ENCODE peak calls at places on chromosomes 4 and X, in eight cellular contexts. O is body of pancreas, C is GM12878, I is tibial nerve, U is sigmoid colon, N is prostate gland, J is A549, S is NB4. W is an unnamed sample.

GRCh38 chr4:88465653-88466192 is 8.8 kb downstream of the HERC5 start:
- DNase-seq in I (no peak), O (no peak), S (no peak), J (no peak), U (no peak), C (no peak), N (no peak), W (no peak)

GRCh38 chr4:75596061-75596460 is 34.3 kb downstream of the CDKL2 start:
- DNase-seq in J (no peak), S (no peak), N (no peak), O (no peak), I (no peak), C (no peak), U (no peak), W (no peak)

GRCh38 chr4:137909910-137910309 is 332.2 kb downstream of the SLC7A11 start:
- DNase-seq in U (no peak), N (peak), I (peak), O (peak), S (no peak), C (no peak), J (no peak), W (no peak)

GRCh38 chr4:32429151-32429550 is 1709.0 kb downstream of the PCDH7 start:
- DNase-seq in C (no peak), N (no peak), J (no peak), S (no peak), U (no peak), O (no peak), I (no peak), W (no peak)

GRCh38 chr4:112648263-112649054 is 11.5 kb downstream of the LARP7 start:
- DNase-seq in U (no peak), S (no peak), C (no peak), O (no peak), J (no peak), I (no peak), N (no peak), W (no peak)

GRCh38 chr4:139457318-139457717 is 3.4 kb downstream of the RAB33B start:
- DNase-seq in C (no peak), N (no peak), J (peak), S (no peak), U (no peak), I (no peak), O (no peak), W (no peak)

GRCh38 chrX:119041175-119041574 is 31.6 kb upstream of the CT47C1 start:
- DNase-seq in O (peak), J (peak), C (no peak), U (peak), S (peak), I (peak), N (no peak), W (peak)

GRCh38 chr4:44071959-44072955 is 376.4 kb downstream of the KCTD8 start:
- DNase-seq in C (no peak), J (no peak), U (no peak), I (no peak), O (no peak), S (no peak), N (no peak), W (no peak)

GRCh38 chr4:102343964-102344519 is 1.2 kb downstream of the SLC39A8 start:
- DNase-seq in U (peak), C (peak), O (peak), J (no peak), S (peak), N (peak), I (no peak), W (no peak)

GRCh38 chrX:22122510-22122909 is 90.4 kb downstream of the PHEX start:
- DNase-seq in O (peak), U (no peak), J (no peak), C (no peak), S (no peak), N (peak), I (no peak), W (no peak)

GRCh38 chr4:4334798-4335520 is 44.9 kb downstream of the ZBTB49 start:
- DNase-seq in N (peak), I (no peak), O (peak), C (no peak), S (peak), U (peak), J (peak), W (peak)

GRCh38 chr4:153900426-153900825 is 111.5 kb upstream of the SFRP2 start:
- DNase-seq in S (no peak), O (no peak), I (no peak), U (no peak), N (no peak), C (no peak), J (no peak), W (no peak)

GRCh38 chrX:47581731-47582647 is at the start of gene TIMP1:
- DNase-seq in C (peak), I (peak), N (peak), J (peak), S (peak), O (peak), U (peak), W (peak)

GRCh38 chr4:15755321-15755750 is 22.8 kb upstream of the CD38 start:
- DNase-seq in S (no peak), N (no peak), U (no peak), I (no peak), J (no peak), O (no peak), C (no peak), W (no peak)

GRCh38 chrX:65596270-65596669 is 61.7 kb upstream of the LAS1L start:
- DNase-seq in I (no peak), O (no peak), U (no peak), N (no peak), C (peak), S (peak), J (no peak), W (no peak)

GRCh38 chr4:108620101-108620932 is at the start of gene RPL34:
- DNase-seq in U (peak), C (peak), I (peak), S (peak), J (peak), O (peak), N (peak), W (peak)

GRCh38 chr4:102715057-102715456 is 45.7 kb downstream of the MANBA start:
- DNase-seq in J (no peak), S (no peak), N (no peak), O (no peak), I (no peak), U (no peak), C (no peak), W (no peak)

GRCh38 chr4:161990721-161991120 is 173.1 kb downstream of the FSTL5 start:
- DNase-seq in C (no peak), J (no peak), U (no peak), S (no peak), O (no peak), N (no peak), I (no peak), W (no peak)

GRCh38 chr4:176409627-176410026 is 89.9 kb downstream of the SPCS3 start:
- DNase-seq in O (no peak), I (no peak), S (no peak), N (no peak), U (no peak), C (no peak), J (no peak), W (no peak)

GRCh38 chr4:17544205-17544604 is 29.2 kb downstream of the CLRN2 start:
- DNase-seq in O (no peak), N (no peak), J (no peak), U (no peak), I (no peak), C (no peak), S (peak), W (no peak)

GRCh38 chrX:24553016-24553415 is 87.9 kb downstream of the PDK3 start:
- DNase-seq in J (no peak), I (no peak), C (no peak), S (no peak), U (no peak), N (no peak), O (no peak), W (no peak)

GRCh38 chrX:12360991-12361598 is 222.8 kb downstream of the FRMPD4 start:
- DNase-seq in N (no peak), J (peak), I (no peak), O (no peak), S (no peak), U (no peak), C (no peak), W (no peak)

GRCh38 chr4:58214376-58214775 is 1104.2 kb upstream of the IGFBP7 start:
- DNase-seq in U (no peak), N (no peak), I (no peak), C (no peak), J (no peak), S (no peak), O (no peak), W (no peak)

GRCh38 chr4:113467581-113467980 is 294.0 kb downstream of the CAMK2D start:
- DNase-seq in I (no peak), S (peak), N (no peak), J (no peak), U (no peak), O (no peak), C (no peak), W (no peak)

GRCh38 chr4:154082760-154083530 is 294.1 kb upstream of the SFRP2 start:
- DNase-seq in I (no peak), O (no peak), U (no peak), J (peak), S (peak), C (no peak), N (no peak), W (no peak)

GRCh38 chr4:25915359-25915716 is 1.3 kb downstream of the SMIM20 start:
- DNase-seq in N (no peak), U (no peak), J (no peak), I (no peak), C (no peak), S (peak), O (no peak), W (no peak)

GRCh38 chrX:34778961-34779360 is 121.9 kb upstream of the TMEM47 start:
- DNase-seq in I (no peak), O (no peak), S (no peak), U (no peak), J (no peak), C (no peak), N (no peak), W (no peak)

GRCh38 chr4:73952352-73952751 is 29.5 kb downstream of the PF4 start:
- DNase-seq in U (no peak), N (no peak), S (no peak), C (no peak), O (no peak), J (no peak), I (no peak), W (no peak)

GRCh38 chr4:55405073-55405472 is 9.3 kb downstream of the TMEM165 start:
- DNase-seq in C (no peak), I (no peak), U (no peak), S (no peak), O (no peak), J (no peak), N (no peak), W (no peak)

GRCh38 chr4:55409468-55410171 is 13.9 kb downstream of the TMEM165 start:
- DNase-seq in C (peak), I (no peak), O (no peak), N (no peak), U (no peak), S (peak), J (no peak), W (no peak)

GRCh38 chr4:55407764-55408163 is 12.0 kb downstream of the TMEM165 start:
- DNase-seq in S (no peak), J (no peak), U (no peak), I (no peak), C (no peak), O (no peak), N (no peak), W (no peak)

GRCh38 chr4:55406545-55406944 is 10.8 kb downstream of the TMEM165 start:
- DNase-seq in O (no peak), J (no peak), S (no peak), N (no peak), I (no peak), C (no peak), U (no peak), W (no peak)

DNA sequence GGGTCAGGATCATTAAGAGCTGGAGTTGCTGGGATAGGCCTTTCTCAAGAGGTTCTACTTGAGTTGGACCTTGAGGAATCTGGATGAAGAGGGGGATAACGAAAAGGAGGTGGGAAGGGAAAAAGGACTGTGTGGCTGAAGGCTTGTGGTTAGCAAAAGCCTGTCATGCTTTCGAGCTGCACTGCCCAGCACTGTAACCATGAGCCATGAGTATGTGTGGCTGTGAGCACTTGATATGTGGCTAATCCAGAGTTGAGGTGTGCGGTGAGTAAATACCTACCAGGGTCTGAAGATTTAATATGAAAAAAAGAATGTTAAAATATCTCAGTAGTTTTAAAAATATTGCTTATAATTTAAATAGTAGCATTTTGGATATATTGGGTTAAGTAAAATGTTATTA is 11.4 kb downstream of the TMEM165 start:
- DNase-seq in S (no peak), J (no peak), C (no peak), U (no peak), N (no peak), I (no peak), O (no peak), W (no peak)
- TF ChIP-seq POLR2A in S (no peak), J (no peak), C (no peak), U (no peak), N (no peak), I (no peak), O (no peak), W (no peak)

DNA sequence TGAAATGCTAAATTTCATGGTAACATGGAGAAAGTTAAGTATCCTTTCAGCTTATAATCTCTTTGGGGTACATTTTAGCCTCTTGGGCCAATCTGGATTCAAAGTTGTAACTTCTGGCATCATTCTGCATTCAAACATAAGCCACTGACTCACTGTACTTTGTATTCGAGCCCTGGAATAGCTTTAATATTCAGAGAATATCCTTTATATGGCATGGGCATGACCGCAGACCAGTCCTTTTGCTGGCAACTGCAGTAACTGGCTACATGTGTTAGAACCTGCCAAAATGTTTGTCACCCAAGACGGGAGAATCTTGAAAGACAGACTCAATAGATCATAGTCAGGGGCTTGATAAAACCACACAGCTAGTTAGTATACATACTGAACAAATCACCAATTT is 3.3 kb downstream of the GASK1B start:
- DNase-seq in C (no peak), J (no peak), S (no peak), I (no peak), U (no peak), N (no peak), O (no peak), W (no peak)
- H3K4me3 ChIP-seq in C (no peak), J (no peak), S (no peak), I (peak), U (peak), N (peak), O (peak), W (peak)

GRCh38 chr4:2262145-2262943 is 435 bp upstream of the MXD4 start:
- DNase-seq in U (peak), J (peak), I (peak), C (peak), S (peak), O (peak), N (peak), W (peak)
- TF ChIP-seq POLR2A in U (peak), J (peak), I (peak), C (peak), S (peak), O (peak), N (peak), W (peak)

GRCh38 chr4:6197433-6198174 is 2.7 kb downstream of the JAKMIP1 start:
- DNase-seq in I (no peak), J (no peak), C (no peak), O (no peak), U (peak), N (no peak), S (no peak), W (no peak)
- H3K4me3 ChIP-seq in I (no peak), J (no peak), C (peak), O (no peak), U (no peak), N (no peak), S (no peak), W (no peak)

GRCh38 chr4:150581611-150582010 is 340 bp upstream of the MAB21L2 start:
- DNase-seq in U (peak), I (no peak), S (no peak), O (no peak), N (no peak), J (no peak), C (no peak), W (no peak)

GRCh38 chr4:150582881-150583286 is 933 bp downstream of the MAB21L2 start:
- DNase-seq in C (no peak), O (no peak), N (no peak), S (no peak), U (peak), I (no peak), J (no peak), W (peak)

GRCh38 chr4:150584198-150584593 is 2.2 kb downstream of the MAB21L2 start:
- DNase-seq in U (no peak), S (no peak), N (no peak), J (no peak), O (no peak), C (no peak), I (no peak), W (no peak)

GRCh38 chr4:150582101-150582565 is at the start of gene MAB21L2:
- DNase-seq in J (no peak), U (peak), N (no peak), O (no peak), I (no peak), S (no peak), C (no peak), W (no peak)

DNA sequence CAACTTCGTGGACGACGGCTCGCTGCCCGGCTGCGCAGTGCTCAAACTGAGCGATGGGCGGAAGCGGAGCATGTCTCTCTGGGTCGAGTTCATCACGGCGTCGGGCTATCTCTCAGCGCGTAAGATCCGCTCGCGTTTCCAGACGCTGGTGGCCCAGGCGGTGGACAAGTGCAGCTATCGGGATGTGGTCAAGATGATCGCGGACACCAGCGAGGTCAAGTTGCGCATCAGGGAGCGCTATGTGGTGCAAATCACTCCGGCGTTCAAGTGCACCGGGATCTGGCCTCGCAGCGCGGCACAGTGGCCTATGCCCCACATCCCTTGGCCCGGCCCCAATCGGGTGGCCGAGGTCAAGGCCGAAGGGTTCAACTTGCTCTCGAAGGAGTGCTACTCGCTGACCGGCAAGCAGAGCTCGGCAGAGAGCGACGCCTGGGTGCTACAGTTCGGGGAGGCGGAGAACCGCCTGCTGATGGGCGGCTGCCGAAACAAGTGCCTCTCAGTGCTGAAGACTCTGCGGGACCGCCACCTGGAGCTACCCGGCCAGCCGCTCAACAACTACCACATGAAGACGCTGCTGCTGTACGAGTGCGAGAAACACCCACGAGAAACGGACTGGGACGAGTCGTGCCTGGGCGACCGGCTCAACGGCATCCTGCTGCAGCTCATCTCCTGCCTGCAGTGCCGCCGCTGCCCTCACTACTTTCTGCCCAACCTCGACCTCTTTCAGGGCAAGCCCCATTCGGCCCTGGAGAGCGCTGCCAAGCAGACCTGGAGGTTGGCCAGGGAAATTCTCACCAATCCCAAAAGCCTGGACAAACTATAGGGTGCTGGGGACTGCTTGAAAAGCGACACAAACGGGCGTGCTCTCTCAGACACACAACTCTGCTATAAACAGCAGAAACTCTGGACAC is 1.6 kb downstream of the MAB21L2 start:
- DNase-seq in N (no peak), J (no peak), O (no peak), C (no peak), U (peak), I (no peak), S (no peak), W (peak)
- TF ChIP-seq POLR2A in N (no peak), J (no peak), O (no peak), C (no peak), U (no peak), I (no peak), S (no peak), W (peak)

GRCh38 chr4:147513051-147513450 is 32.2 kb downstream of the EDNRA start:
- DNase-seq in N (no peak), S (no peak), J (no peak), O (no peak), I (no peak), U (no peak), C (no peak), W (no peak)
- H3K4me3 ChIP-seq in N (no peak), S (no peak), J (no peak), O (no peak), I (no peak), U (no peak), C (no peak), W (no peak)

GRCh38 chrX:2928127-2928582 is 984 bp downstream of the ARSD start:
- DNase-seq in J (no peak), N (peak), U (peak), I (peak), C (no peak), S (no peak), O (peak), W (peak)

GRCh38 chrX:2926664-2927275 is 2.4 kb downstream of the ARSD start:
- DNase-seq in S (no peak), J (no peak), N (no peak), C (no peak), I (no peak), O (no peak), U (no peak), W (no peak)

GRCh38 chrX:2931155-2931554 is 2.0 kb upstream of the ARSD start:
- DNase-seq in U (no peak), C (no peak), O (no peak), N (no peak), J (no peak), S (no peak), I (no peak), W (no peak)

GRCh38 chrX:2931612-2932011 is 2.5 kb upstream of the ARSD start:
- DNase-seq in U (no peak), O (no peak), J (no peak), C (no peak), N (no peak), I (no peak), S (no peak), W (no peak)

GRCh38 chrX:2928583-2929434 is at the start of gene ARSD:
- DNase-seq in I (peak), U (peak), N (peak), O (peak), J (peak), S (peak), C (no peak), W (peak)
- TF ChIP-seq POLR2A in I (peak), U (no peak), N (peak), O (peak), J (peak), S (no peak), C (peak), W (peak)

DNA sequence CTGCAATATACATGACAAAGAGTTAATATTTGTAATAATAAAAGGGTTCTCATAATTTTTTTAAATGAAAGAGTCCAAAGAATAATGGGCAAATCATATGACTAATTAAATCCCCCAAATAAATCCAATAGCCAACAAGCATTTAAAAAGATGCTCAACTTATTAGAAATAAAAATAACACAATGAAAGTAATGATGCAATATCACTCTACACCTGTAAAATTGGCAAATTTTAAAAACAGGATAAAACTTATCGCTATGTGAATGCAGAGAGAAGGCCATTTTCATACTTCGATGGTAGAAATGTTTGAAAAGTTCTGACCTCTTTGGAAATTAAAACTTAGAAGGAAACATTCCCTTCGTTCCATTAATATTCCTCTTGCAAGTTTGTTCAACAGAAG is 1.9 kb downstream of the F8 start:
- DNase-seq in C (no peak), I (no peak), J (no peak), N (no peak), S (no peak), O (no peak), U (no peak), W (no peak)
- H3K4me3 ChIP-seq in C (no peak), I (no peak), J (no peak), N (no peak), S (no peak), O (no peak), U (no peak), W (no peak)